ENCODE peak calls at places on chromosomes 5 and 9, in six cellular contexts. One of them, this sample, is unnamed.

GRCh38 chr5:92554447-92555085 is 1026.5 kb downstream of the NR2F1-AS1 start:
- DNase-seq in colonic mucosa: no peak
- DNase-seq in mesendoderm: peak
- DNase-seq in heart right ventricle: no peak
- DNase-seq in naive thymus-derived CD4-positive, alpha-beta T cell: no peak
- DNase-seq in heart left ventricle: no peak
- DNase-seq in this sample: no peak

GRCh38 chr5:113686599-113686998 is 173.1 kb downstream of the YTHDC2 start:
- DNase-seq in colonic mucosa: no peak
- DNase-seq in mesendoderm: no peak
- DNase-seq in heart right ventricle: no peak
- DNase-seq in naive thymus-derived CD4-positive, alpha-beta T cell: no peak
- DNase-seq in heart left ventricle: no peak
- DNase-seq in this sample: no peak

GRCh38 chr5:32973646-32974045 is 262.5 kb downstream of the NPR3 start:
- DNase-seq in colonic mucosa: no peak
- DNase-seq in mesendoderm: no peak
- DNase-seq in heart right ventricle: no peak
- DNase-seq in naive thymus-derived CD4-positive, alpha-beta T cell: no peak
- DNase-seq in heart left ventricle: no peak
- DNase-seq in this sample: no peak

GRCh38 chr9:133168432-133168831 is 4.7 kb upstream of the GBGT1 start:
- DNase-seq in colonic mucosa: peak
- DNase-seq in mesendoderm: peak
- DNase-seq in heart right ventricle: no peak
- DNase-seq in naive thymus-derived CD4-positive, alpha-beta T cell: no peak
- DNase-seq in heart left ventricle: no peak
- DNase-seq in this sample: no peak

GRCh38 chr5:140182075-140182709 is 7.2 kb downstream of the CYSTM1 start:
- DNase-seq in colonic mucosa: peak
- DNase-seq in mesendoderm: no peak
- DNase-seq in heart right ventricle: no peak
- DNase-seq in naive thymus-derived CD4-positive, alpha-beta T cell: no peak
- DNase-seq in heart left ventricle: peak
- DNase-seq in this sample: no peak

GRCh38 chr5:127785098-127785927 is 82.1 kb downstream of the CCDC192 start:
- DNase-seq in colonic mucosa: no peak
- DNase-seq in mesendoderm: no peak
- DNase-seq in heart right ventricle: no peak
- DNase-seq in naive thymus-derived CD4-positive, alpha-beta T cell: no peak
- DNase-seq in heart left ventricle: no peak
- DNase-seq in this sample: peak

GRCh38 chr5:143896981-143897380 is 85.0 kb downstream of the HMHB1 start:
- DNase-seq in colonic mucosa: no peak
- DNase-seq in mesendoderm: no peak
- DNase-seq in heart right ventricle: no peak
- DNase-seq in naive thymus-derived CD4-positive, alpha-beta T cell: no peak
- DNase-seq in heart left ventricle: no peak
- DNase-seq in this sample: no peak

GRCh38 chr5:176733586-176734262 is 76.6 kb upstream of the UNC5A start:
- DNase-seq in colonic mucosa: no peak
- DNase-seq in mesendoderm: no peak
- DNase-seq in heart right ventricle: no peak
- DNase-seq in naive thymus-derived CD4-positive, alpha-beta T cell: no peak
- DNase-seq in heart left ventricle: no peak
- DNase-seq in this sample: no peak

GRCh38 chr5:109649371-109649770 is 40.4 kb upstream of the MAN2A1 start:
- DNase-seq in colonic mucosa: no peak
- DNase-seq in mesendoderm: no peak
- DNase-seq in heart right ventricle: no peak
- DNase-seq in naive thymus-derived CD4-positive, alpha-beta T cell: no peak
- DNase-seq in heart left ventricle: no peak
- DNase-seq in this sample: no peak

GRCh38 chr5:124735169-124735858 is 11.1 kb downstream of the ZNF608 start:
- DNase-seq in colonic mucosa: peak
- DNase-seq in mesendoderm: peak
- DNase-seq in heart right ventricle: peak
- DNase-seq in naive thymus-derived CD4-positive, alpha-beta T cell: no peak
- DNase-seq in heart left ventricle: no peak
- DNase-seq in this sample: peak

GRCh38 chr5:91293131-91293530 is 90.0 kb downstream of the ARRDC3 start:
- DNase-seq in colonic mucosa: no peak
- DNase-seq in mesendoderm: peak
- DNase-seq in heart right ventricle: no peak
- DNase-seq in naive thymus-derived CD4-positive, alpha-beta T cell: no peak
- DNase-seq in heart left ventricle: no peak
- DNase-seq in this sample: no peak

GRCh38 chr9:85741112-85741874 is 461 bp downstream of the AGTPBP1 start:
- DNase-seq in colonic mucosa: peak
- DNase-seq in mesendoderm: peak
- DNase-seq in heart right ventricle: no peak
- DNase-seq in naive thymus-derived CD4-positive, alpha-beta T cell: no peak
- DNase-seq in heart left ventricle: peak
- DNase-seq in this sample: no peak

GRCh38 chr5:1465117-1465516 is 19.9 kb upstream of the SLC6A3 start:
- DNase-seq in colonic mucosa: no peak
- DNase-seq in mesendoderm: no peak
- DNase-seq in heart right ventricle: no peak
- DNase-seq in naive thymus-derived CD4-positive, alpha-beta T cell: no peak
- DNase-seq in heart left ventricle: no peak
- DNase-seq in this sample: no peak

GRCh38 chr5:179762781-179763176 is 30.2 kb downstream of the MAML1 start:
- DNase-seq in colonic mucosa: no peak
- DNase-seq in mesendoderm: no peak
- DNase-seq in heart right ventricle: no peak
- DNase-seq in naive thymus-derived CD4-positive, alpha-beta T cell: no peak
- DNase-seq in heart left ventricle: no peak
- DNase-seq in this sample: peak

GRCh38 chr5:179766726-179767455 is 26.9 kb upstream of the LTC4S start:
- DNase-seq in colonic mucosa: no peak
- DNase-seq in mesendoderm: no peak
- DNase-seq in heart right ventricle: no peak
- DNase-seq in naive thymus-derived CD4-positive, alpha-beta T cell: no peak
- DNase-seq in heart left ventricle: no peak
- DNase-seq in this sample: no peak

GRCh38 chr5:179766021-179766725 is 27.6 kb upstream of the LTC4S start:
- DNase-seq in colonic mucosa: no peak
- DNase-seq in mesendoderm: no peak
- DNase-seq in heart right ventricle: no peak
- DNase-seq in naive thymus-derived CD4-positive, alpha-beta T cell: no peak
- DNase-seq in heart left ventricle: no peak
- DNase-seq in this sample: no peak

GRCh38 chr5:179763215-179763945 is 30.4 kb upstream of the LTC4S start:
- DNase-seq in colonic mucosa: peak
- DNase-seq in mesendoderm: peak
- DNase-seq in heart right ventricle: peak
- DNase-seq in naive thymus-derived CD4-positive, alpha-beta T cell: peak
- DNase-seq in heart left ventricle: peak
- DNase-seq in this sample: peak

DNA sequence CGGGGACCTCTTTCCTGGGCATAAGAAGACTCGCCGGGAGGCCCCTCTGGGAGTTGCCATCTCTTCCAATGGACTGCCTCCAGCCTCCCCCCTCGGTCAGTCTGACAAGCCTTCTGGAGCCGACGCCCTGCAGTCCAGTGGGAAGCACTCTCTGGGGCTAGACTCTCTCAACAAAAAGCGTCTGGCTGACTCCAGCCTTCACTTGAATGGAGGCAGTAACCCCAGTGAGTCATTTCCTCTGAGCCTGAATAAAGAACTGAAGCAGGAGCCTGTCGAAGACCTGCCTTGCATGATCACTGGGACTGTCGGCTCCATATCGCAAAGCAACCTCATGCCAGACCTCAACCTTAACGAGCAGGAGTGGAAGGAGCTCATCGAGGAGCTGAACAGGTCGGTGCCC is 28.4 kb upstream of the LTC4S start:
- DNase-seq in colonic mucosa: no peak
- DNase-seq in mesendoderm: peak
- DNase-seq in heart right ventricle: peak
- DNase-seq in naive thymus-derived CD4-positive, alpha-beta T cell: no peak
- DNase-seq in heart left ventricle: peak
- DNase-seq in this sample: peak
- H3K4me3 ChIP-seq in colonic mucosa: no peak
- H3K4me3 ChIP-seq in mesendoderm: no peak
- H3K4me3 ChIP-seq in heart right ventricle: no peak
- H3K4me3 ChIP-seq in naive thymus-derived CD4-positive, alpha-beta T cell: no peak
- H3K4me3 ChIP-seq in heart left ventricle: no peak
- H3K4me3 ChIP-seq in this sample: no peak

GRCh38 chr5:62779010-62779422 is 200.4 kb downstream of the LRRC70 start:
- DNase-seq in colonic mucosa: peak
- DNase-seq in mesendoderm: peak
- DNase-seq in heart right ventricle: no peak
- DNase-seq in naive thymus-derived CD4-positive, alpha-beta T cell: peak
- DNase-seq in heart left ventricle: peak
- DNase-seq in this sample: no peak
- H3K4me3 ChIP-seq in colonic mucosa: no peak
- H3K4me3 ChIP-seq in mesendoderm: no peak
- H3K4me3 ChIP-seq in heart right ventricle: no peak
- H3K4me3 ChIP-seq in naive thymus-derived CD4-positive, alpha-beta T cell: no peak
- H3K4me3 ChIP-seq in heart left ventricle: no peak
- H3K4me3 ChIP-seq in this sample: no peak

DNA sequence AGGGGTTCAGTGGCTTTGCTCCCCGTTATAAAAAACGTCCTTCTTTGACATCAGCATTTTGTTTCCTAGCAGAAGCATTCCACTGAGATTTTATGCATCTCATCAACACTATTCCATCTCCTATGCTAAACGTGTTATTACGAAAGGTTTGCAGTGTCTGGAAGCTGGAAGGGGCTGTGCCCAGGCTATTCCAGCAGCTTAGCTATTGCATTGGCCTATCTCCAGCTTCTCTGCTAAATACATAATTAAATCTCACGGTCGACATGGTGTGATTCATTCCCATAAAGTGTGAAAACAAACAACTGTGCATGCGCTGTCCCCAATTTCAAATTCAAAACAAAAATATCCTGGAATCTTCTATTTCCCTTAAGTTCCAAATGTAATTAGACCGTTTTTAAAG is 212.5 kb upstream of the RORB start:
- DNase-seq in colonic mucosa: no peak
- DNase-seq in mesendoderm: no peak
- DNase-seq in heart right ventricle: no peak
- DNase-seq in naive thymus-derived CD4-positive, alpha-beta T cell: no peak
- DNase-seq in heart left ventricle: no peak
- DNase-seq in this sample: no peak
- H3K4me3 ChIP-seq in colonic mucosa: no peak
- H3K4me3 ChIP-seq in mesendoderm: no peak
- H3K4me3 ChIP-seq in heart right ventricle: no peak
- H3K4me3 ChIP-seq in naive thymus-derived CD4-positive, alpha-beta T cell: no peak
- H3K4me3 ChIP-seq in heart left ventricle: no peak
- H3K4me3 ChIP-seq in this sample: no peak

GRCh38 chr9:93010696-93011095 is 47.8 kb upstream of the SUSD3 start:
- DNase-seq in colonic mucosa: peak
- DNase-seq in mesendoderm: no peak
- DNase-seq in heart right ventricle: no peak
- DNase-seq in naive thymus-derived CD4-positive, alpha-beta T cell: no peak
- DNase-seq in heart left ventricle: no peak
- DNase-seq in this sample: no peak

GRCh38 chr9:93008457-93008856 is 50.0 kb upstream of the SUSD3 start:
- DNase-seq in colonic mucosa: no peak
- DNase-seq in mesendoderm: no peak
- DNase-seq in heart right ventricle: no peak
- DNase-seq in naive thymus-derived CD4-positive, alpha-beta T cell: no peak
- DNase-seq in heart left ventricle: no peak
- DNase-seq in this sample: no peak

GRCh38 chr9:93011114-93011513 is 47.4 kb upstream of the SUSD3 start:
- DNase-seq in colonic mucosa: peak
- DNase-seq in mesendoderm: no peak
- DNase-seq in heart right ventricle: no peak
- DNase-seq in naive thymus-derived CD4-positive, alpha-beta T cell: no peak
- DNase-seq in heart left ventricle: no peak
- DNase-seq in this sample: no peak

GRCh38 chr9:93010056-93010455 is 48.4 kb upstream of the SUSD3 start:
- DNase-seq in colonic mucosa: peak
- DNase-seq in mesendoderm: no peak
- DNase-seq in heart right ventricle: no peak
- DNase-seq in naive thymus-derived CD4-positive, alpha-beta T cell: no peak
- DNase-seq in heart left ventricle: no peak
- DNase-seq in this sample: no peak

GRCh38 chr9:93009337-93010015 is 49.0 kb upstream of the SUSD3 start:
- DNase-seq in colonic mucosa: peak
- DNase-seq in mesendoderm: no peak
- DNase-seq in heart right ventricle: no peak
- DNase-seq in naive thymus-derived CD4-positive, alpha-beta T cell: no peak
- DNase-seq in heart left ventricle: no peak
- DNase-seq in this sample: no peak
- H3K4me3 ChIP-seq in colonic mucosa: no peak
- H3K4me3 ChIP-seq in mesendoderm: no peak
- H3K4me3 ChIP-seq in heart right ventricle: no peak
- H3K4me3 ChIP-seq in naive thymus-derived CD4-positive, alpha-beta T cell: no peak
- H3K4me3 ChIP-seq in heart left ventricle: no peak
- H3K4me3 ChIP-seq in this sample: no peak

GRCh38 chr5:43619911-43620310 is 16.9 kb downstream of the NNT start:
- DNase-seq in colonic mucosa: no peak
- DNase-seq in mesendoderm: no peak
- DNase-seq in heart right ventricle: no peak
- DNase-seq in naive thymus-derived CD4-positive, alpha-beta T cell: no peak
- DNase-seq in heart left ventricle: no peak
- DNase-seq in this sample: no peak
- H3K4me3 ChIP-seq in colonic mucosa: no peak
- H3K4me3 ChIP-seq in mesendoderm: no peak
- H3K4me3 ChIP-seq in heart right ventricle: no peak
- H3K4me3 ChIP-seq in naive thymus-derived CD4-positive, alpha-beta T cell: no peak
- H3K4me3 ChIP-seq in heart left ventricle: no peak
- H3K4me3 ChIP-seq in this sample: no peak

DNA sequence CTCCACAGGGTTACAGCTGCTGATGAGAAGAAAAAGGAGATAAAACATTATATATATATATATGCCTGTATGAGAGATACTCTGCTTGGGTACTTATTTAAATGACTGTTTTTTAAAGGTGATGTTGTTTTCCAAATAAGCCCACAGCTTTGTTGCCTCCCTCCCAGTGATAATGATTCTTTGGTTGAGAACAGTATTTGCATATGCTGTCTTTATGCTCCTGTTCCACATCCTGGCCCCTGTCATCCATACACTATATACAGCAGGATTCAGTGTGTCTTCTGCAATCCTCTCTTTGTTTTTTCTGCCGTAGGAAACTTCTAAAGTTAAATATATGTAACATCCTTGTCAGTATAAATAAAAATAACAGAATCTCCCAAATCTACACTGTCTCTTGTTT is 164.1 kb downstream of the PAM start:
- DNase-seq in colonic mucosa: no peak
- DNase-seq in mesendoderm: no peak
- DNase-seq in heart right ventricle: no peak
- DNase-seq in naive thymus-derived CD4-positive, alpha-beta T cell: no peak
- DNase-seq in heart left ventricle: no peak
- DNase-seq in this sample: no peak
- H3K4me3 ChIP-seq in colonic mucosa: no peak
- H3K4me3 ChIP-seq in mesendoderm: no peak
- H3K4me3 ChIP-seq in heart right ventricle: no peak
- H3K4me3 ChIP-seq in naive thymus-derived CD4-positive, alpha-beta T cell: no peak
- H3K4me3 ChIP-seq in heart left ventricle: no peak
- H3K4me3 ChIP-seq in this sample: no peak

GRCh38 chr5:17213938-17214337 is 3.5 kb upstream of the BASP1 start:
- DNase-seq in colonic mucosa: no peak
- DNase-seq in mesendoderm: no peak
- DNase-seq in heart right ventricle: no peak
- DNase-seq in naive thymus-derived CD4-positive, alpha-beta T cell: no peak
- DNase-seq in heart left ventricle: no peak
- DNase-seq in this sample: no peak
- H3K4me3 ChIP-seq in colonic mucosa: no peak
- H3K4me3 ChIP-seq in mesendoderm: no peak
- H3K4me3 ChIP-seq in heart right ventricle: no peak
- H3K4me3 ChIP-seq in naive thymus-derived CD4-positive, alpha-beta T cell: no peak
- H3K4me3 ChIP-seq in heart left ventricle: no peak
- H3K4me3 ChIP-seq in this sample: no peak